ENCODE peak calls at places on chromosome 13, in five cellular contexts. S is GM23338, H is Panc1, L is HCT116, Z is upper lobe of left lung. G is an unnamed sample.

GRCh38 chr13:106496072-106496997 is 39.1 kb downstream of the EFNB2 start:
- ATAC-seq in S (peak; percentile 63), H (no peak), L (no peak), Z (no peak), G (no peak)

GRCh38 chr13:20353973-20354372 is 121.9 kb upstream of the GJB6 start:
- ATAC-seq in S (no peak), H (no peak), L (no peak), Z (no peak), G (no peak)

GRCh38 chr13:46654956-46655726 is 102.2 kb downstream of the LRCH1 start:
- ATAC-seq in S (no peak), H (no peak), L (no peak), Z (no peak), G (peak; percentile 41)

GRCh38 chr13:72931311-72931710 is 127.5 kb upstream of the KLF5 start:
- ATAC-seq in S (no peak), H (no peak), L (no peak), Z (no peak), G (no peak)

GRCh38 chr13:39874331-39875055 is 219.0 kb downstream of the COG6 start:
- ATAC-seq in S (peak; percentile 57), H (no peak), L (no peak), Z (no peak), G (no peak)

GRCh38 chr13:107299717-107300116 is 731.8 kb upstream of the ARGLU1 start:
- ATAC-seq in S (no peak), H (no peak), L (no peak), Z (no peak), G (no peak)

GRCh38 chr13:25248071-25248470 is 39.2 kb downstream of the MTMR6 start:
- ATAC-seq in S (no peak), H (no peak), L (no peak), Z (no peak), G (no peak)

GRCh38 chr13:107121793-107122192 is 553.9 kb upstream of the ARGLU1 start:
- ATAC-seq in S (no peak), H (no peak), L (no peak), Z (no peak), G (no peak)

GRCh38 chr13:79398915-79399314 is 7.1 kb downstream of the RBM26 start:
- ATAC-seq in S (no peak), H (no peak), L (no peak), Z (no peak), G (no peak)

GRCh38 chr13:50358221-50358620 is 343.0 kb downstream of the KCNRG start:
- ATAC-seq in S (no peak), H (no peak), L (no peak), Z (peak; percentile 19), G (no peak)

GRCh38 chr13:110690516-110690915 is 15.4 kb downstream of the CARS2 start:
- ATAC-seq in S (no peak), H (no peak), L (peak; percentile 52), Z (no peak), G (no peak)

GRCh38 chr13:25186187-25186586 is 14.1 kb upstream of the AMER2 start:
- ATAC-seq in S (no peak), H (no peak), L (no peak), Z (no peak), G (no peak)

GRCh38 chr13:39536274-39536673 is 66.7 kb downstream of the LHFPL6 start:
- ATAC-seq in S (no peak), H (peak; percentile 68), L (no peak), Z (no peak), G (no peak)

GRCh38 chr13:30103161-30103858 is 204.0 kb downstream of the KATNAL1 start:
- ATAC-seq in S (no peak), H (no peak), L (no peak), Z (no peak), G (no peak)

GRCh38 chr13:66899955-66900354 is 330.2 kb downstream of the PCDH9 start:
- ATAC-seq in S (no peak), H (peak; percentile 42), L (no peak), Z (no peak), G (no peak)

GRCh38 chr13:27423333-27423732 is 1.1 kb upstream of the GTF3A start:
- ATAC-seq in S (no peak), H (no peak), L (no peak), Z (no peak), G (no peak)

GRCh38 chr13:94382960-94383359 is 96.5 kb downstream of the DCT start:
- ATAC-seq in S (no peak), H (no peak), L (no peak), Z (no peak), G (no peak)

GRCh38 chr13:54033323-54033861 is 1004.8 kb downstream of the OLFM4 start:
- ATAC-seq in S (no peak), H (no peak), L (no peak), Z (no peak), G (no peak)

GRCh38 chr13:104773775-104774174 is 1707.6 kb upstream of the SLC10A2 start:
- ATAC-seq in S (peak; percentile 67), H (no peak), L (peak; percentile 86), Z (peak; percentile 52), G (no peak)

GRCh38 chr13:107203146-107203847 is 635.4 kb upstream of the ARGLU1 start:
- ATAC-seq in S (peak; percentile 86), H (peak; percentile 69), L (peak; percentile 67), Z (no peak), G (peak; percentile 32)

GRCh38 chr13:75318138-75318833 is 163.7 kb downstream of the TBC1D4 start:
- ATAC-seq in S (no peak), H (no peak), L (no peak), Z (no peak), G (no peak)

GRCh38 chr13:75312884-75313520 is 169.0 kb downstream of the TBC1D4 start:
- ATAC-seq in S (no peak), H (no peak), L (no peak), Z (no peak), G (no peak)

GRCh38 chr13:36310417-36311108 is 12.9 kb upstream of the CCDC169 start:
- ATAC-seq in S (no peak), H (no peak), L (no peak), Z (no peak), G (no peak)

GRCh38 chr13:66926200-66926850 is 303.8 kb downstream of the PCDH9 start:
- ATAC-seq in S (peak; percentile 40), H (no peak), L (no peak), Z (no peak), G (no peak)

DNA sequence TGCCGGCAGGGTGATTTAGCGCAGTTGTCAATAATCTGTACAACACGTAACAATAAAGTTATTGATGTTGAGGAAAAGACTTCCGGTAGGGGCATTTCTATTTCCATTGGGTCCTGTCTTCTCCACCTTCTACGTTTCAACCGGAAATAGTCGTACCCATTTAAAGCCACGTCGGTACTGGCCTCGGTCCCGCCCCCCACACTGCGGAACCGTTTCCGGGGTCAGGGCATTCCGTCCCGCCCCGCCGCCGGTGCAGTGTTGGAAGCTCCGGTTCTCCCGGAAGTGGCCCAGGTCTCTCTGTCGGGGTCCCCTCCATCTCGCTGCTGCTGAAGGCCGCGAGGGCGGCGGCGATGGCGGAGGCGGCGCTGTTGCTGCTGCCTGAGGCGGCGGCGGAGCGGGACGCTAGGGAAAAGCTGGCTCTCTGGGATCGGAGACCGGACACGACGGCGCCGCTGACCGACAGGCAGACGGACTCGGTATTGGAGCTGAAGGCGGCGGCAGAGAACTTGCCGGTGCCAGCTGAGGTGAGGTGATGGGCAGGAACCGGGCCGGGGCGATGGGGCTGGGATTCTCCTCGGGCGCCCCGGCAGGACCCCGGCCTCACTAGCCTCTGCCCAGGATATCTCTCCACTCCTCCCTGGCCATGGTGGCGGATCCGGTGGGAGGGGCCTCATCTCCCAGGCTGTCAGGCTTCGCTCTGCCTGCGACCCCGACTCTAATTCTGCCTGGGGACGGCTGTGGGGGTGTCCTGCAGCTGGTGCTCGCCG is at the start of gene COG3:
- ATAC-seq in S (peak; percentile 94), H (peak; percentile 100), L (peak; percentile 98), Z (peak; percentile 99), G (peak; percentile 100)
- TF ChIP-seq CTCF in S (peak; percentile 25), H (peak; percentile 9), L (peak; percentile 43), Z (no peak), G (peak; percentile 25)

DNA sequence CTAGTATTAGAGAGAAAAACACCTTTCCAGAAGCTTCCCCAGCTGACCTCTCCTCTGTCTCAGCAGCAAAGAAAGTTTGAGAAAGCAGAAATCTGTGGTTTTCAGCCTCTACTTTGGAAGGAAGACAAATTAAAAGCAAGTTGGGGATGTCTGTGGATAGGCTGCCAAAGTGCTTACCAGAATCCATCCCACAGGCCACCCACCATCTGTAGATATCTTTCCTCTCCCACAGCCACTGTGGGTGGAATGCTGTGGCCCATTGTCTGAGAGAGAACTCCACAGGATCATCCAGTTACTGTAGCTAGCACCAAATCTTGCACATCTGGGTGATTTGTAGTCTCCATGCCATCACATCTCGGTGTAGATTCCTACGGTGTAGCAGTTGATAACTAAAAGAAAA is 133.5 kb downstream of the DNAJC15 start:
- ATAC-seq in S (no peak), H (no peak), L (no peak), Z (no peak), G (no peak)
- TF ChIP-seq POLR2AphosphoS5 in S (no peak), H (no peak), L (no peak), Z (no peak), G (no peak)

DNA sequence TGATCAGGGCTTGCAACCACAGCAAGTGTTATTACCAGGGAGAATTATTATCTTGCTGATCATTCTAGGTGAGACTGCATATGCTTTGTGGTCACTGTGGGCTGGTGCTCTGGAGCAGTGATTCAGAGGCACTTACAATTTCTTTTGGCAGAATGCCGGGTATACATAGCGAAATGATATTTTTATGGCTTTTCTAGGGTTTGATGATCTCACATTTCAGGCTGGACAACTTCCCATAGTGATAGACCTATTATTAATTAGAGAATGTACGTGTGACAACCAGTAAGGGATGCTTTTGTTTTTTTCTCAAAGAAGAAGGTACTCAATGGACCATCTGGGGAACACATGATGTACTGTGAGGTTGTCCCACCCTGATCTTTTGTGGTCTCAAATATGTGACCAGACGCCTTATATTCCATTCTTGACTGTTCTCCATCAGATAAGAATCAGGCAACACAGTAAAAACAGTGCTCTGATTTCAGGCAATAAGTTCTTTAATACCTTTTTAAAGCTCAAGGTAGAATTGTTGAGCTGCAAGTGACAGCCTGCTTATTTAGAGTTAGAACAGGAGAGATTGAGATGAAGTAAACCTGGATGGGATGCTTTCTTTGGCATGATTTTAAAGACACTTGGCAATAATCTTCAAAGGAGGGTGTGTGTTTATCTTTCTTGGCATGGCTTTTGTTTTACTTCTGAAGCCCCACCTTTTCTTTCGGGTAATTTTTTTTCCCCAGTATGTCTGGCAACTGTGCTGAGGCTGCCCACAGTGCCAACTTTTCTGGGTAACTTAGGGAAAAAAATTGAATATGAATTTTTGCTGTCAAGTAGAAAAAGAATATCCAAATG is 27.4 kb upstream of the SCEL start:
- ATAC-seq in S (no peak), H (no peak), L (peak; percentile 85), Z (no peak), G (no peak)
- H3K27ac ChIP-seq in S (no peak overlapping the region), H (no peak overlapping the region), L (no peak overlapping the region), Z (no peak overlapping the region), G (no peak overlapping the region)

GRCh38 chr13:103328899-103329298 is 262.7 kb upstream of the SLC10A2 start:
- ATAC-seq in S (no peak), H (no peak), L (no peak), Z (no peak), G (no peak)
- TF ChIP-seq CTCF in S (no peak), H (no peak), L (no peak), Z (no peak), G (no peak)

GRCh38 chr13:32253911-32254399 is 61.2 kb downstream of the ZAR1L start:
- ATAC-seq in S (no peak), H (no peak), L (no peak), Z (peak; percentile 43), G (peak; percentile 67)
- TF ChIP-seq POLR2AphosphoS5 in S (no peak), H (no peak), L (no peak), Z (no peak), G (peak; percentile 86)

GRCh38 chr13:34207334-34207733 is 389.4 kb downstream of the RFC3 start:
- ATAC-seq in S (no peak), H (no peak), L (peak; percentile 67), Z (peak; percentile 70), G (no peak)
- H3K27ac ChIP-seq in S (no peak overlapping the region), H (no peak overlapping the region), L (no peak overlapping the region), Z (no peak overlapping the region), G (no peak overlapping the region)

G was measured in gastroesophageal sphincter.